ENCODE peak calls at places on chromosomes 16 and 17, in ten cellular contexts. R is AG08396; W is NCI-H1417; V is spleen; M is coronary artery; X is iris pigment epithelial cell; F is fibroblast of mammary gland; E is stimulated activated CD8-positive, alpha-beta memory T cell treated with anti-CD3 and anti-CD28 coated beads, Interleukin-2, amount 100 ng/mL, for 1 hour; G is activated CD4-positive, alpha-beta T cell treated with anti-CD3 and anti-CD28 coated beads for 24 hours; N is GDM1. L is an unnamed sample.

GRCh38 chr17:5035356-5035755 is at the start of gene SLC52A1:
- DNase-seq in F (no peak), R (no peak), X (no peak), G (no peak), E (no peak), V (no peak), N (no peak), M (no peak), W (peak), L (peak)

GRCh38 chr17:45398800-45399199 is 33.9 kb downstream of the ARHGAP27 start:
- DNase-seq in W (no peak), E (no peak), N (no peak), V (no peak), G (no peak), R (no peak), M (no peak), F (no peak), X (no peak), L (no peak)

GRCh38 chr16:88597856-88598491 is 27.8 kb downstream of the ZC3H18 start:
- DNase-seq in X (no peak), E (no peak), G (no peak), W (peak), R (no peak), V (no peak), F (no peak), M (no peak), N (no peak), L (no peak)

GRCh38 chr17:49210158-49211029 is at the start of the genes ABI3 and GNGT2:
- DNase-seq in R (peak), M (no peak), G (peak), W (no peak), F (peak), N (peak), X (no peak), E (no peak), V (peak), L (peak)

GRCh38 chr17:81902023-81902652 is at the start of gene NPB:
- DNase-seq in M (no peak), X (no peak), W (no peak), R (peak), V (no peak), N (no peak), F (no peak), G (no peak), E (no peak), L (peak)

GRCh38 chr16:9578459-9578858 is 487.0 kb downstream of the HAPSTR1 start:
- DNase-seq in R (no peak), F (no peak), G (no peak), V (no peak), X (no peak), M (no peak), E (no peak), N (no peak), W (no peak), L (no peak)

GRCh38 chr16:89197633-89198416 is 2.5 kb downstream of the SLC22A31 start:
- DNase-seq in N (no peak), M (no peak), X (no peak), V (peak), G (no peak), W (peak), F (no peak), R (no peak), E (no peak), L (peak)

GRCh38 chr16:17345043-17345442 is 125.7 kb downstream of the XYLT1 start:
- DNase-seq in W (no peak), F (peak), E (no peak), X (no peak), V (no peak), N (no peak), M (no peak), R (peak), G (no peak), L (no peak)

GRCh38 chr16:12120331-12120981 is 143.9 kb downstream of the SNX29 start:
- DNase-seq in G (no peak), X (peak), F (peak), M (no peak), V (no peak), N (no peak), E (no peak), R (peak), W (peak), L (no peak)